ENCODE peak calls at places on chromosomes 12 and 14, in seven cellular contexts. One of them, this sample, is unnamed.

GRCh38 chr14:56357478-56357877 is 222.1 kb upstream of the TMEM260 start:
- DNase-seq in AG04450: no peak
- DNase-seq in stomach: no peak
- DNase-seq in neural crest cell: no peak
- DNase-seq in fibroblast of lung: no peak
- DNase-seq in ovary: no peak
- DNase-seq in psoas muscle: no peak
- DNase-seq in this sample: no peak

GRCh38 chr14:34228663-34229001 is 233.4 kb downstream of the SPTSSA start:
- DNase-seq in AG04450: no peak
- DNase-seq in fibroblast of lung: no peak
- DNase-seq in ovary: no peak
- DNase-seq in stomach: no peak
- DNase-seq in neural crest cell: no peak
- DNase-seq in psoas muscle: no peak
- DNase-seq in this sample: no peak

GRCh38 chr12:80400591-80400991 is 43.4 kb upstream of the PTPRQ start:
- DNase-seq in AG04450: no peak
- DNase-seq in fibroblast of lung: peak; percentile 34
- DNase-seq in psoas muscle: no peak
- DNase-seq in ovary: no peak
- DNase-seq in stomach: no peak
- DNase-seq in neural crest cell: no peak
- DNase-seq in this sample: no peak

GRCh38 chr12:59403259-59403932 is 192.4 kb upstream of the SLC16A7 start:
- DNase-seq in neural crest cell: peak; percentile 48
- DNase-seq in fibroblast of lung: peak; percentile 91
- DNase-seq in AG04450: peak; percentile 52
- DNase-seq in ovary: peak; percentile 17
- DNase-seq in psoas muscle: no peak
- DNase-seq in stomach: peak; percentile 40
- DNase-seq in this sample: no peak

GRCh38 chr12:5969156-5969973 is 24.3 kb upstream of the ANO2 start:
- DNase-seq in neural crest cell: no peak
- DNase-seq in ovary: no peak
- DNase-seq in fibroblast of lung: no peak
- DNase-seq in psoas muscle: no peak
- DNase-seq in stomach: no peak
- DNase-seq in AG04450: no peak
- DNase-seq in this sample: no peak

GRCh38 chr12:76329163-76329562 is 19.1 kb downstream of the BBS10 start:
- DNase-seq in ovary: no peak
- DNase-seq in fibroblast of lung: peak; percentile 66
- DNase-seq in stomach: no peak
- DNase-seq in neural crest cell: no peak
- DNase-seq in AG04450: no peak
- DNase-seq in psoas muscle: no peak
- DNase-seq in this sample: no peak

GRCh38 chr12:6235499-6235898 is 35.3 kb downstream of the CD9 start:
- DNase-seq in ovary: no peak
- DNase-seq in stomach: peak; percentile 50
- DNase-seq in AG04450: no peak
- DNase-seq in fibroblast of lung: no peak
- DNase-seq in neural crest cell: no peak
- DNase-seq in psoas muscle: no peak
- DNase-seq in this sample: peak; percentile 44

GRCh38 chr12:3076730-3077571 is at the start of gene TSPAN9:
- DNase-seq in ovary: peak; percentile 83
- DNase-seq in stomach: peak; percentile 87
- DNase-seq in fibroblast of lung: peak; percentile 75
- DNase-seq in neural crest cell: peak; percentile 72
- DNase-seq in AG04450: no peak
- DNase-seq in psoas muscle: peak; percentile 69
- DNase-seq in this sample: peak; percentile 82

GRCh38 chr14:23183479-23183878 is at the start of gene SLC7A8:
- DNase-seq in ovary: peak; percentile 90
- DNase-seq in stomach: peak; percentile 71
- DNase-seq in AG04450: no peak
- DNase-seq in fibroblast of lung: no peak
- DNase-seq in neural crest cell: peak; percentile 26
- DNase-seq in psoas muscle: peak; percentile 30
- DNase-seq in this sample: peak; percentile 34

GRCh38 chr14:103014466-103015319 is 42.7 kb downstream of the CDC42BPB start:
- DNase-seq in neural crest cell: no peak
- DNase-seq in AG04450: no peak
- DNase-seq in psoas muscle: no peak
- DNase-seq in ovary: no peak
- DNase-seq in fibroblast of lung: peak; percentile 43
- DNase-seq in stomach: no peak
- DNase-seq in this sample: no peak

GRCh38 chr12:43891856-43892574 is 56.1 kb downstream of the TMEM117 start:
- DNase-seq in neural crest cell: no peak
- DNase-seq in fibroblast of lung: no peak
- DNase-seq in psoas muscle: no peak
- DNase-seq in AG04450: no peak
- DNase-seq in ovary: no peak
- DNase-seq in stomach: no peak
- DNase-seq in this sample: no peak

GRCh38 chr12:5081016-5081415 is 37.3 kb downstream of the KCNA5 start:
- DNase-seq in psoas muscle: peak; percentile 25
- DNase-seq in fibroblast of lung: no peak
- DNase-seq in AG04450: no peak
- DNase-seq in ovary: no peak
- DNase-seq in neural crest cell: no peak
- DNase-seq in stomach: no peak
- DNase-seq in this sample: no peak

GRCh38 chr12:8544295-8544694 is 3.6 kb upstream of the CLEC4E start:
- DNase-seq in AG04450: peak; percentile 26
- DNase-seq in psoas muscle: no peak
- DNase-seq in neural crest cell: peak; percentile 77
- DNase-seq in ovary: peak; percentile 42
- DNase-seq in stomach: peak; percentile 66
- DNase-seq in fibroblast of lung: peak; percentile 72
- DNase-seq in this sample: peak; percentile 83

GRCh38 chr12:47591795-47592194 is 114.0 kb downstream of the RPAP3 start:
- DNase-seq in AG04450: no peak
- DNase-seq in stomach: no peak
- DNase-seq in psoas muscle: no peak
- DNase-seq in neural crest cell: no peak
- DNase-seq in ovary: no peak
- DNase-seq in fibroblast of lung: no peak
- DNase-seq in this sample: no peak

GRCh38 chr14:74476107-74476506 is 17.0 kb downstream of the NPC2 start:
- DNase-seq in fibroblast of lung: no peak
- DNase-seq in psoas muscle: no peak
- DNase-seq in AG04450: no peak
- DNase-seq in stomach: no peak
- DNase-seq in ovary: no peak
- DNase-seq in neural crest cell: no peak
- DNase-seq in this sample: no peak

GRCh38 chr12:583251-583869 is 79.9 kb downstream of the NINJ2 start:
- DNase-seq in neural crest cell: no peak
- DNase-seq in ovary: no peak
- DNase-seq in fibroblast of lung: no peak
- DNase-seq in psoas muscle: peak; percentile 51
- DNase-seq in AG04450: no peak
- DNase-seq in stomach: no peak
- DNase-seq in this sample: no peak

GRCh38 chr14:67680121-67680602 is 5.7 kb upstream of the VTI1B start:
- DNase-seq in neural crest cell: no peak
- DNase-seq in psoas muscle: no peak
- DNase-seq in stomach: no peak
- DNase-seq in AG04450: peak; percentile 59
- DNase-seq in fibroblast of lung: peak; percentile 78
- DNase-seq in ovary: no peak
- DNase-seq in this sample: no peak

GRCh38 chr14:73231874-73232851 is 5.1 kb upstream of the PAPLN start:
- DNase-seq in psoas muscle: no peak
- DNase-seq in AG04450: no peak
- DNase-seq in fibroblast of lung: no peak
- DNase-seq in neural crest cell: no peak
- DNase-seq in stomach: no peak
- DNase-seq in ovary: no peak
- DNase-seq in this sample: no peak
- TF ChIP-seq CTCF in psoas muscle: no peak
- TF ChIP-seq CTCF in AG04450: peak; percentile 40
- TF ChIP-seq CTCF in fibroblast of lung: peak; percentile 10
- TF ChIP-seq CTCF in neural crest cell: peak; percentile 44
- TF ChIP-seq CTCF in stomach: no peak
- TF ChIP-seq CTCF in ovary: no peak
- TF ChIP-seq CTCF in this sample: peak; percentile 33

DNA sequence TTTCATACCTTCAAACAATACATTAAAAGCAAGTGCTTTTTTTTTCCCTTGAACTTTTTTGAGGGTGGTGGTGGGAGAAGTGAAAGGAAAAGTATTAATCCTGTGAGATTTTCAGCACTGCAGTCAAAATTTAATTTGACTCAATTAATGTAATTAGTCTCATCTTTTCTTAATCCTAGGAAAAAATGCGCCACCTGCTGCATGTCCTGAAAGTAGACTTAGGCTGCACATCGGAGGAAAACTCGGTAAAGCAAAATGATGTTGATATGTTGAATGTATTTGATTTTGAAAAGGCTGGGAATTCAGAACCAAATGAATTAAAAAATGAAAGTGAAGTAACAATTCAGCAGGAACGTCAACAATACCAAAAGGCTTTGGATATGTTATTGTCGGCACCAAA is 52.2 kb downstream of the SPATA7 start:
- DNase-seq in psoas muscle: no peak
- DNase-seq in neural crest cell: no peak
- DNase-seq in fibroblast of lung: peak; percentile 22
- DNase-seq in AG04450: no peak
- DNase-seq in ovary: no peak
- DNase-seq in stomach: no peak
- DNase-seq in this sample: no peak
- TF ChIP-seq CTCF in psoas muscle: no peak
- TF ChIP-seq CTCF in neural crest cell: peak; percentile 34
- TF ChIP-seq CTCF in fibroblast of lung: peak; percentile 16
- TF ChIP-seq CTCF in AG04450: peak; percentile 47
- TF ChIP-seq CTCF in ovary: no peak
- TF ChIP-seq CTCF in stomach: no peak
- TF ChIP-seq CTCF in this sample: no peak

GRCh38 chr14:32824195-32824594 is 114.5 kb upstream of the NPAS3 start:
- DNase-seq in stomach: no peak
- DNase-seq in neural crest cell: no peak
- DNase-seq in ovary: no peak
- DNase-seq in psoas muscle: no peak
- DNase-seq in fibroblast of lung: no peak
- DNase-seq in AG04450: no peak
- DNase-seq in this sample: no peak

GRCh38 chr14:32825058-32825457 is 113.6 kb upstream of the NPAS3 start:
- DNase-seq in AG04450: no peak
- DNase-seq in ovary: no peak
- DNase-seq in fibroblast of lung: no peak
- DNase-seq in neural crest cell: no peak
- DNase-seq in stomach: no peak
- DNase-seq in psoas muscle: no peak
- DNase-seq in this sample: no peak

GRCh38 chr14:32821989-32822653 is 116.6 kb upstream of the NPAS3 start:
- DNase-seq in stomach: no peak
- DNase-seq in ovary: no peak
- DNase-seq in psoas muscle: no peak
- DNase-seq in fibroblast of lung: peak; percentile 67
- DNase-seq in neural crest cell: no peak
- DNase-seq in AG04450: peak; percentile 15
- DNase-seq in this sample: no peak

GRCh38 chr14:32820686-32821085 is 118.0 kb upstream of the NPAS3 start:
- DNase-seq in AG04450: no peak
- DNase-seq in psoas muscle: no peak
- DNase-seq in neural crest cell: no peak
- DNase-seq in ovary: no peak
- DNase-seq in fibroblast of lung: no peak
- DNase-seq in stomach: no peak
- DNase-seq in this sample: no peak

DNA sequence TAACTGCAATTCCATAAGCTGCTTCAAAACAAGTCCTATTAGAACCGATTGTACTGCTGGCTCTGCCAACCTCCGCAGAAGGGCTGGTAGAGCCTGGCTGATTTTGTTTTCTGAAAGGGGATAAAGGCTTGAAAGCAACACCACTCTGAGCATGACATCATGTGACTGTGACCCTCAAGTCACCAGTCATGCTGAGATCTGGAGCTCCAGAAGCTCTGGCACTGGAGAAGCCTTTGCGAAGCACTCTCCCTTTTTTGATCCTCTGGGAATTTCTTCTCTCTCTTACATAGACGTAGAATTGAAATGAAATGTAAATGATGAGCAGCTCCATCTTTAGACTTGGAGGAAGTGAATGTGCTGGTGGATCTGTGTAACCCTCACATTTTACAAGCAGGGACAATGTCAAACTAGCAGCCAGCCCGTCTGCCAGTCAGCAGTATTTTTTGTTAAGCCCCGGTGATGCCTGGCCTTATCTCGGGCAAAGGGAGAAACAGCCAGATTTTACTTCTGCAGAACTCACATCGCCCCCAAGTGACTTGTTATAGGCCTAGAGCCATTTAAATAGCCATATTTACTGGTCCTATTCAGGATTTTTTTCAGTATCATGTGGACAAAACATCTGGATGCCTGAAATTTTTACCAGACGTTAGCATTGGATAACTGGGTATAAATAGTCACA is 112.1 kb upstream of the NPAS3 start:
- DNase-seq in AG04450: no peak
- DNase-seq in ovary: no peak
- DNase-seq in neural crest cell: no peak
- DNase-seq in stomach: no peak
- DNase-seq in fibroblast of lung: peak; percentile 64
- DNase-seq in psoas muscle: no peak
- DNase-seq in this sample: no peak
- TF ChIP-seq CTCF in AG04450: peak; percentile 22
- TF ChIP-seq CTCF in ovary: no peak
- TF ChIP-seq CTCF in neural crest cell: no peak
- TF ChIP-seq CTCF in stomach: no peak
- TF ChIP-seq CTCF in fibroblast of lung: peak; percentile 24
- TF ChIP-seq CTCF in psoas muscle: no peak
- TF ChIP-seq CTCF in this sample: no peak

GRCh38 chr14:79586401-79586800 is 624.9 kb downstream of the DIO2 start:
- DNase-seq in psoas muscle: no peak
- DNase-seq in fibroblast of lung: no peak
- DNase-seq in neural crest cell: no peak
- DNase-seq in stomach: no peak
- DNase-seq in AG04450: no peak
- DNase-seq in ovary: no peak
- DNase-seq in this sample: no peak

GRCh38 chr14:79583738-79584405 is 627.4 kb downstream of the DIO2 start:
- DNase-seq in fibroblast of lung: peak; percentile 78
- DNase-seq in stomach: no peak
- DNase-seq in AG04450: peak; percentile 18
- DNase-seq in ovary: no peak
- DNase-seq in psoas muscle: no peak
- DNase-seq in neural crest cell: no peak
- DNase-seq in this sample: no peak

GRCh38 chr14:79587194-79587593 is 624.1 kb downstream of the DIO2 start:
- DNase-seq in psoas muscle: no peak
- DNase-seq in ovary: no peak
- DNase-seq in AG04450: no peak
- DNase-seq in neural crest cell: no peak
- DNase-seq in fibroblast of lung: peak; percentile 45
- DNase-seq in stomach: no peak
- DNase-seq in this sample: no peak

GRCh38 chr14:79585845-79586244 is 625.5 kb downstream of the DIO2 start:
- DNase-seq in stomach: no peak
- DNase-seq in psoas muscle: no peak
- DNase-seq in neural crest cell: no peak
- DNase-seq in AG04450: no peak
- DNase-seq in ovary: no peak
- DNase-seq in fibroblast of lung: peak; percentile 16
- DNase-seq in this sample: no peak

GRCh38 chr14:79584679-79585078 is 626.6 kb downstream of the DIO2 start:
- DNase-seq in AG04450: peak; percentile 86
- DNase-seq in fibroblast of lung: peak; percentile 95
- DNase-seq in neural crest cell: no peak
- DNase-seq in stomach: no peak
- DNase-seq in ovary: no peak
- DNase-seq in psoas muscle: no peak
- DNase-seq in this sample: no peak
- TF ChIP-seq CTCF in AG04450: peak; percentile 68
- TF ChIP-seq CTCF in fibroblast of lung: peak; percentile 41
- TF ChIP-seq CTCF in neural crest cell: no peak
- TF ChIP-seq CTCF in stomach: no peak
- TF ChIP-seq CTCF in ovary: no peak
- TF ChIP-seq CTCF in psoas muscle: no peak
- TF ChIP-seq CTCF in this sample: no peak

This sample was measured in mesothelial cell of epicardium.